ENCODE peak calls at places on chromosomes 3 and 15, in ten cellular contexts. Y is HFF-Myc, Q is MM.1S, O is fibroblast of mammary gland, U is neural progenitor cell, A is fibroblast of lung, C is IMR-90, B is AG04450, M is kidney, G is psoas muscle. I is an unnamed sample.

GRCh38 chr15:52288051-52288942 is 7.3 kb downstream of the MYO5C start:
- DNase-seq in M (no peak), Y (no peak), C (peak), O (no peak), G (no peak), B (peak), A (no peak), Q (no peak), U (no peak), I (no peak)

GRCh38 chr15:24761704-24762302 is 86.2 kb downstream of the NPAP1 start:
- DNase-seq in B (no peak), C (peak), A (peak), M (no peak), G (no peak), O (peak), Y (no peak), Q (peak), U (no peak), I (no peak)

GRCh38 chr3:177836671-177837070 is 639.4 kb upstream of the TBL1XR1 start:
- DNase-seq in B (no peak), Q (no peak), O (peak), Y (no peak), G (no peak), M (no peak), A (peak), U (no peak), C (no peak), I (no peak)

GRCh38 chr3:128518587-128519490 is 25.8 kb upstream of the GATA2 start:
- DNase-seq in U (no peak), G (no peak), Y (no peak), M (no peak), O (no peak), Q (no peak), C (no peak), B (no peak), A (no peak), I (no peak)

GRCh38 chr15:98518823-98519561 is 129.3 kb upstream of the IGF1R start:
- DNase-seq in Y (peak), G (no peak), O (peak), A (peak), M (no peak), U (peak), C (peak), Q (peak), B (peak), I (peak)

GRCh38 chr3:52118156-52118875 is 35.9 kb downstream of the POC1A start:
- DNase-seq in M (peak), Y (no peak), C (no peak), O (no peak), U (no peak), G (peak), A (no peak), Q (no peak), B (no peak), I (no peak)

GRCh38 chr3:5190147-5190791 is 2.8 kb downstream of the EDEM1 start:
- DNase-seq in O (no peak), C (no peak), Q (no peak), A (no peak), Y (no peak), B (no peak), U (no peak), M (no peak), G (no peak), I (peak)

GRCh38 chr15:91031796-91032195 is 9.4 kb upstream of the VPS33B start:
- DNase-seq in G (no peak), A (no peak), O (no peak), U (no peak), C (no peak), Q (no peak), Y (no peak), M (no peak), B (no peak), I (no peak)

GRCh38 chr15:35319354-35319753 is 226.6 kb downstream of the DPH6 start:
- DNase-seq in M (no peak), B (no peak), Q (no peak), A (no peak), O (no peak), G (no peak), C (no peak), U (no peak), Y (no peak), I (no peak)

GRCh38 chr3:161042023-161042501 is 63.1 kb downstream of the B3GALNT1 start:
- DNase-seq in A (peak), U (no peak), M (no peak), Y (no peak), Q (no peak), O (no peak), B (no peak), C (no peak), G (no peak), I (peak)

DNA sequence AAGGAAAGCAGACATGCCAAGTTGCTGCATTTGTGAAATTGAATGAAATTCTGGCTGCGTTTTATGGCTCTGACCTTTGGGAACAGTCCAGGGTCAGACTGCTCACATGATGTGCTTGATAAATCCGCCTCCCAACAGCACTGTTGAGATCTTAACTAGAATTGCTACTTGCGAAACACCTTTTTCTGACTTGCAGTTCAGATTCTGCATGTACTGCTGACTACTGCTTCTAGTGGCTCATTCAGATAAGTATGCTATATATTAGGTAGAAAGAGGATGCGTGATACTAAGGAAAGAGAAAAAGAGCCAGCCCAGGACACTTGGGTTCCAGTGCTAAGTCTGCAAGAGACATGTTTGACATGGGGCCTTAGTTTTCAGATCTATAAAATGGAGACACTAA is 129.4 kb downstream of the LPP start:
- DNase-seq in A (peak), Q (no peak), B (no peak), O (peak), M (no peak), Y (no peak), G (no peak), C (peak), U (no peak), I (peak)
- TF ChIP-seq CTCF in A (peak), Q (no peak), B (peak), O (peak), M (no peak), Y (no peak), G (no peak), C (no peak), U (no peak), I (no peak)

GRCh38 chr3:56771376-56771775 is 30.4 kb downstream of the ARHGEF3 start:
- DNase-seq in A (no peak), G (no peak), U (no peak), O (no peak), Q (no peak), Y (no peak), M (no peak), B (no peak), C (no peak), I (no peak)

GRCh38 chr3:56775931-56776461 is 25.8 kb downstream of the ARHGEF3 start:
- DNase-seq in U (no peak), O (no peak), C (peak), M (no peak), Y (no peak), B (no peak), Q (no peak), G (no peak), A (peak), I (no peak)

GRCh38 chr3:56773588-56774330 is 28.0 kb downstream of the ARHGEF3 start:
- DNase-seq in Y (no peak), M (no peak), Q (no peak), A (no peak), G (no peak), U (no peak), C (no peak), B (no peak), O (no peak), I (no peak)

GRCh38 chr3:56775356-56775914 is 26.3 kb downstream of the ARHGEF3 start:
- DNase-seq in Y (no peak), Q (no peak), O (no peak), B (no peak), A (no peak), G (no peak), C (no peak), U (peak), M (no peak), I (no peak)

GRCh38 chr3:56772926-56773587 is 28.7 kb downstream of the ARHGEF3 start:
- DNase-seq in Q (no peak), U (no peak), G (no peak), O (no peak), A (no peak), C (no peak), B (no peak), M (no peak), Y (no peak), I (peak)
- H3K4me3 ChIP-seq in Q (no peak), U (no peak), G (no peak), O (no peak), A (no peak), C (no peak), B (no peak), M (no peak), Y (no peak), I (no peak)

GRCh38 chr3:141366285-141367037 is 1.8 kb upstream of the ZBTB38 start:
- DNase-seq in A (peak), Q (peak), Y (peak), M (no peak), C (peak), B (peak), O (peak), U (no peak), G (no peak), I (no peak)
- TF ChIP-seq CTCF in A (peak), Q (no peak), Y (peak), M (no peak), C (peak), B (peak), O (peak), U (no peak), G (no peak), I (no peak)

GRCh38 chr15:60752973-60753720 is 274.2 kb upstream of the ICE2 start:
- DNase-seq in Q (no peak), G (no peak), U (no peak), Y (no peak), A (no peak), C (no peak), O (peak), M (no peak), B (no peak), I (no peak)
- H3K4me3 ChIP-seq in Q (no peak), G (peak), U (no peak), Y (no peak), A (no peak), C (no peak), O (no peak), M (peak), B (no peak), I (no peak)

DNA sequence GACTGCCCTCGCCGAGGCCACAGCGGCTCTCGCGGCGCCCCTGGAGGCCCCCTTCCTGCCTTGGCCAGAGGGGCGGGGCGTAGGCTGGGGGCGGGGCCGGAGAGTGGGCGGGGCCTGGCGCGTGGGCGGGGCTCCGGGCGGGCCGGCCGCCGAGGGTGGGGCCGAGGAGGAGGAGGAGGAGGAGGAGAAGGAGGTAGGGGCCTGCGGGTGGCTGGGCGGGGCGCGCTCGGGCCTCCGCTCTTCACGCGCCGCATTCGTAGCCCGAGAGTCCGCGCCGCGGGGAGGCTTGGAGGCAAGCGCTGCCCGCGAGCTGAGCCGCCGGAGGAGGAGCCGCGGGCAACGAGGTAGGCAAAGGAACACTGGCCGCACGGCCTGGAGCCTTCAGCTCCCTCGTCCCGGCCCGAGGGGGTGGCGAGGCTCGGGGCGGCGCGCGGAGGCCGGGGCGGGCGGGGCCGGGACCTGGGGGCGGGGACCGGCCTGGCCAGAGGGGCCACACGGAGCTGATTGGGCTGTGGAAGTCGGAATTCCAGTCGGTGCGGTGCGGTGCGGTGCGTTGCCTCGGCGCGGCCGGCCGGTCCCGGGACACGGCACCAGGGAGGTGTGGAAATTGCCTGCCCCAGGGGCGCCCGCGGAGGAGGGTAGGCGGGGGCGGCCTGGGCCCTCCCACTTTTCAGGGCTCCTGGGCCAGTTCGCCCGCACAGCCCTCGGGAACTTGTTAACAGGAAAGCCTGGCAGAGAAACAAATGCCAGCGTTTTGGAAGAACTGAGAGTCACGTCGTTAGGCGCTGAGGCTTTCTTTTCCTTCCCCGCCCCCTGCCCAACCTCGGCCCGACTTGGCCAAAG is at the start of gene PPP2R3A:
- DNase-seq in M (peak), A (peak), U (peak), Y (no peak), G (peak), Q (peak), C (peak), O (peak), B (peak), I (peak)
- TF ChIP-seq CTCF in M (no peak), A (no peak), U (no peak), Y (no peak), G (no peak), Q (no peak), C (peak), O (no peak), B (no peak), I (no peak)

GRCh38 chr3:197154-197855 is 742 bp downstream of the CHL1 start:
- DNase-seq in C (no peak), G (peak), M (peak), U (peak), A (no peak), Y (no peak), B (no peak), Q (no peak), O (no peak), I (no peak)
- H3K4me3 ChIP-seq in C (peak), G (peak), M (peak), U (peak), A (peak), Y (no peak), B (peak), Q (no peak), O (peak), I (peak)

I was measured in GM12865.